ENCODE peak calls at places on chromosomes 6 and 20, in five cellular contexts. Q, B, L, S and C are unnamed samples.
A peak's percentile ranks its signal among the peaks of the same experiment; 100 is the strongest.

GRCh38 chr20:15547109-15547508 is 1026.1 kb downstream of the KIF16B start:
- DNase-seq in B (no peak), S (no peak), Q (no peak), L (no peak), C (no peak)

GRCh38 chr6:113047148-113047547 is 700.0 kb downstream of the RFPL4B start:
- DNase-seq in S (peak; percentile 72), B (no peak), L (no peak), Q (no peak), C (peak; percentile 89)

GRCh38 chr6:159092631-159093030 is 47.8 kb upstream of the TAGAP start:
- DNase-seq in L (no peak), Q (no peak), S (no peak), B (peak; percentile 10), C (no peak)

GRCh38 chr6:2982464-2983121 is 11.2 kb upstream of the SERPINB6 start:
- DNase-seq in B (peak; percentile 43), L (no peak), Q (no peak), S (no peak), C (no peak)

GRCh38 chr20:46118481-46119020 is 437 bp downstream of the CD40 start:
- DNase-seq in Q (no peak), S (no peak), L (peak; percentile 51), B (peak; percentile 83), C (no peak)

GRCh38 chr6:17472653-17473183 is 79.3 kb downstream of the CAP2 start:
- DNase-seq in L (no peak), B (peak; percentile 54), Q (no peak), S (no peak), C (no peak)

GRCh38 chr6:5676701-5677100 is 330.0 kb downstream of the NRN1 start:
- DNase-seq in B (no peak), L (no peak), Q (no peak), S (no peak), C (no peak)

GRCh38 chr6:41955412-41955811 is 13.8 kb upstream of the CCND3 start:
- DNase-seq in Q (no peak), S (no peak), L (no peak), B (no peak), C (no peak)

GRCh38 chr20:36941403-36941835 is 10.1 kb downstream of the SAMHD1 start:
- DNase-seq in S (no peak), L (no peak), Q (no peak), B (no peak), C (no peak)

GRCh38 chr6:2952557-2953095 is 18.7 kb downstream of the SERPINB6 start:
- DNase-seq in Q (peak; percentile 59), B (peak; percentile 97), L (peak; percentile 83), S (peak; percentile 78), C (peak; percentile 85)

GRCh38 chr6:23350752-23351453 is 775.1 kb upstream of the NRSN1 start:
- DNase-seq in S (no peak), Q (peak; percentile 56), L (no peak), B (no peak), C (no peak)

GRCh38 chr6:167568407-167569024 is 243.6 kb downstream of the TTLL2 start:
- DNase-seq in B (peak; percentile 32), S (no peak), L (no peak), Q (no peak), C (no peak)

GRCh38 chr6:80744213-80744612 is 637.7 kb downstream of the BCKDHB start:
- DNase-seq in Q (no peak), B (no peak), L (no peak), S (no peak), C (no peak)

GRCh38 chr6:15781333-15781732 is 118.5 kb upstream of the DTNBP1 start:
- DNase-seq in Q (no peak), B (no peak), S (no peak), L (no peak), C (no peak)

GRCh38 chr6:4369616-4370015 is 234.2 kb upstream of the ECI2 start:
- DNase-seq in B (peak; percentile 16), Q (peak; percentile 25), L (no peak), S (no peak), C (no peak)

GRCh38 chr6:40887079-40887822 is 151.8 kb downstream of the UNC5CL start:
- DNase-seq in B (no peak), Q (no peak), L (no peak), S (no peak), C (no peak)

GRCh38 chr6:21666200-21666671 is 72.7 kb downstream of the SOX4 start:
- DNase-seq in Q (no peak), S (no peak), B (peak; percentile 90), L (no peak), C (no peak)

GRCh38 chr6:119324718-119325117 is 24.8 kb downstream of the MAN1A1 start:
- DNase-seq in B (no peak), Q (no peak), S (no peak), L (no peak), C (no peak)

GRCh38 chr20:41411458-41411857 is 44.8 kb upstream of the EMILIN3 start:
- DNase-seq in S (no peak), L (no peak), Q (peak; percentile 5), B (no peak), C (no peak)

GRCh38 chr6:152391179-152391880 is 245.8 kb downstream of the SYNE1 start:
- DNase-seq in B (no peak), Q (no peak), S (no peak), L (no peak), C (no peak)

GRCh38 chr6:155188707-155189496 is 74.9 kb upstream of the CLDN20 start:
- DNase-seq in B (no peak), L (no peak), S (peak; percentile 98), Q (peak; percentile 93), C (peak; percentile 99)

GRCh38 chr6:117028256-117028655 is 151.2 kb downstream of the RFX6 start:
- DNase-seq in S (no peak), Q (no peak), L (no peak), B (no peak), C (no peak)

GRCh38 chr6:4299476-4299875 is 164.1 kb upstream of the ECI2 start:
- DNase-seq in L (no peak), Q (peak; percentile 88), S (no peak), B (no peak), C (no peak)

GRCh38 chr20:18421608-18422007 is 45.2 kb downstream of the DZANK1 start:
- DNase-seq in S (no peak), Q (no peak), B (no peak), L (no peak), C (no peak)

GRCh38 chr6:168215121-168215808 is 104.3 kb downstream of the DACT2 start:
- DNase-seq in Q (no peak), B (peak; percentile 43), S (no peak), L (no peak), C (no peak)

GRCh38 chr6:16591681-16592549 is 169.3 kb downstream of the ATXN1 start:
- DNase-seq in Q (no peak), L (no peak), S (no peak), B (no peak), C (no peak)

GRCh38 chr20:24779166-24779565 is 169.9 kb upstream of the CST7 start:
- DNase-seq in S (no peak), Q (no peak), L (peak; percentile 2), B (peak; percentile 35), C (no peak)

GRCh38 chr6:66161546-66162108 is 454.6 kb upstream of the EYS start:
- DNase-seq in S (no peak), B (no peak), Q (no peak), L (no peak), C (no peak)

GRCh38 chr6:131787955-131788712 is 19.7 kb upstream of the ENPP1 start:
- DNase-seq in L (peak; percentile 37), S (no peak), B (peak; percentile 57), Q (no peak), C (no peak)

GRCh38 chr6:89310929-89311328 is 4.2 kb downstream of the GABRR2 start:
- DNase-seq in L (no peak), S (peak; percentile 39), Q (no peak), B (no peak), C (peak; percentile 74)

GRCh38 chr6:89314692-89315091 is 407 bp downstream of the GABRR2 start:
- DNase-seq in Q (no peak), L (no peak), S (no peak), B (no peak), C (no peak)

GRCh38 chr6:89313006-89313405 is 2.1 kb downstream of the GABRR2 start:
- DNase-seq in Q (peak; percentile 36), B (no peak), L (peak; percentile 17), S (peak; percentile 76), C (peak; percentile 81)

GRCh38 chr6:89311530-89311852 is 3.6 kb downstream of the GABRR2 start:
- DNase-seq in Q (no peak), B (no peak), L (no peak), S (no peak), C (no peak)

DNA sequence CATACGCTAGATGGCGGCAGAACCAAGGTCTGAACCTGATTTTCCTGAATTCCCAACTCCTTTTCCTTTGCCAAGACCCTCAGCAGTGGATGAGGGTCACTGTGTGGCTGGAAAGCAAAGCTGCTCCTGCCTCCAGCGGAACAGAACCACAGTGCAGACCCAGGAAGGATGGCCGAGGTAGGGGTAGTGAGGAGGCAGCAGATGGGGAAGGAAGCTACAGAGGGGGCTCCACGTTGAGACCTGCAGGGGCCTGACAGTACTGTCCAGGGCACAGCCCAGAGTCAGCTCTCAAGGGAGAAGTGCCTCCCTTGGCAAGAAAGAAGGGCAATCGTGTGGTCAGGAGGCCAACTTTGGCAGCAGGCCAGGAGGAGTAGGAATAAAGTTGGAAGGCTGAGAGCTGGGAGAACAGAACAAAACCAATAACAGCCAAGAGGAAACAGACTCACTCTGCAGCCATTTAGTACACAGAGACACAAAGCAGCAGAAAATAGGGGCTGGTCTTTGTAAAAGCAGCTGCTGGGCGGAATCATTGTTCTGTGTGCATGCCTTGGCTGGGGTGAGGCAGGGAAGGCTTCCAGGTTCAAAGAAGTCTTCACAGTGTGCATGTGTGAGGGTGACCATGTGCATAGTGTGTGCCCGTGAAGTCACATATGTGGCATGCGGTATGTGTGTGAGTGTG is 3.1 kb downstream of the GABRR2 start:
- DNase-seq in Q (no peak), L (peak; percentile 55), S (no peak), B (peak; percentile 91), C (peak; percentile 51)
- H3K4me3 ChIP-seq in Q (no peak overlapping the region), L (no peak overlapping the region), S (no peak overlapping the region), B (no peak overlapping the region), C (no peak overlapping the region)

GRCh38 chr20:47854687-47855212 is 69.5 kb upstream of the SULF2 start:
- DNase-seq in B (peak; percentile 88), L (no peak), S (no peak), Q (peak; percentile 57), C (peak; percentile 39)
- TF ChIP-seq CTCF in B (peak; percentile 82), L (no peak), S (peak; percentile 52), Q (peak; percentile 65), C (peak; percentile 61)

DNA sequence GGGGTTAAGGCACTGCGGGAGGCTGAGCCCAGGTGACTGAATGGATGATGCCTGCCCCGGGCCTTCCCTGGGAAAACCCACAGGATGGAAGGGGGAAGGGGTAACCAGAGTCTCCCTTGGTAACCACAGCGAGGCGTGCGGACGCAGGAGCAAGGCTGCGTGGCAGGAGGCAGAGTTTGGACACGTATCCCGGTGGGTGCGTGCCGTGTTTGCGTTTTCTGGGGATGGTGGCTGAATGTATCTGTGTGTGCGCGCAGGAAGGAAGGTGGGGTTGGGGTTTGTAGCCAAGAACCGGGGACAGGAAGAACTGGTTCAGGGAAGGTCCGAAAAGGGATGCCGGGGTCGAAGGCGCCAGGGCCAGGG is 1.8 kb downstream of the MDGA1 start:
- DNase-seq in B (no peak), S (no peak), Q (peak; percentile 21), L (no peak), C (no peak)
- H3K4me3 ChIP-seq in B (no peak overlapping the region), S (peak overlapping the region; percentile 66), Q (peak overlapping the region; percentile 66), L (no peak overlapping the region), C (peak overlapping the region; percentile 52)

DNA sequence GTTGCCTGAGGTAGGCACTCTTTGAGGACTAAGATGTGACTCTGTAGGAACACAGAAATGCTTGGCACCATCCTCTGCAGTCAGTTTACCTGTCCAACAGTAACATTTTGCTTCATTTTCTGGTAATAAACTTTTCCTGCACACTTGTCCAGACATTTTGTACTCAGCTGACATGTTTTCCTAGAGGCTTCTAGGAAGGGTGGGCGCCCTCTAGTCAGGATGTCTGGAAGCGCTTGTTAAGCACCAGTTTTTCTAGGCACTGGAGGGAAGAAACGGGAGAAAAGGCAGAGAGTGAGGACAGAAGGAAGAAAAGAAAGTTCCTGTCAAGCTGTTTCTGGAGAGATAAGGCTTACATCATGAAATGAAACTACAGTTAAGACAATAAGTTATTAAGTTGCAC is 42.5 kb upstream of the TNFRSF21 start:
- DNase-seq in L (no peak), S (no peak), Q (no peak), B (peak; percentile 70), C (no peak)
- TF ChIP-seq CTCF in L (no peak), S (peak; percentile 31), Q (no peak), B (peak; percentile 73), C (peak; percentile 37)